ENCODE peak calls at places on chromosome 13, in five cellular contexts. N, L, M, Y and B are unnamed samples.

GRCh38 chr13:26425439-26426358 is 131.8 kb upstream of the WASF3 start:
- DNase-seq in N (no peak), L (no peak), M (no peak), Y (peak), B (no peak)

GRCh38 chr13:44906758-44907157 is 82.5 kb downstream of the NUFIP1 start:
- DNase-seq in N (no peak), L (peak), M (peak), Y (no peak), B (no peak)

GRCh38 chr13:99412856-99413255 is 88.4 kb upstream of the TM9SF2 start:
- DNase-seq in N (no peak), L (no peak), M (no peak), Y (no peak), B (no peak)

GRCh38 chr13:29459818-29460335 is 135.6 kb downstream of the SLC7A1 start:
- DNase-seq in N (no peak), L (no peak), M (no peak), Y (no peak), B (no peak)

GRCh38 chr13:99854376-99854775 is 117.2 kb downstream of the ZIC5 start:
- DNase-seq in N (no peak), L (no peak), M (no peak), Y (no peak), B (no peak)

GRCh38 chr13:113350065-113350937 is 13.6 kb downstream of the GRTP1 start:
- DNase-seq in N (no peak), L (no peak), M (no peak), Y (no peak), B (no peak)

GRCh38 chr13:33721719-33722118 is 96.2 kb upstream of the RFC3 start:
- DNase-seq in N (no peak), L (no peak), M (no peak), Y (no peak), B (no peak)

GRCh38 chr13:110629735-110630134 is 14.4 kb downstream of the NAXD start:
- DNase-seq in N (no peak), L (no peak), M (no peak), Y (no peak), B (no peak)

DNA sequence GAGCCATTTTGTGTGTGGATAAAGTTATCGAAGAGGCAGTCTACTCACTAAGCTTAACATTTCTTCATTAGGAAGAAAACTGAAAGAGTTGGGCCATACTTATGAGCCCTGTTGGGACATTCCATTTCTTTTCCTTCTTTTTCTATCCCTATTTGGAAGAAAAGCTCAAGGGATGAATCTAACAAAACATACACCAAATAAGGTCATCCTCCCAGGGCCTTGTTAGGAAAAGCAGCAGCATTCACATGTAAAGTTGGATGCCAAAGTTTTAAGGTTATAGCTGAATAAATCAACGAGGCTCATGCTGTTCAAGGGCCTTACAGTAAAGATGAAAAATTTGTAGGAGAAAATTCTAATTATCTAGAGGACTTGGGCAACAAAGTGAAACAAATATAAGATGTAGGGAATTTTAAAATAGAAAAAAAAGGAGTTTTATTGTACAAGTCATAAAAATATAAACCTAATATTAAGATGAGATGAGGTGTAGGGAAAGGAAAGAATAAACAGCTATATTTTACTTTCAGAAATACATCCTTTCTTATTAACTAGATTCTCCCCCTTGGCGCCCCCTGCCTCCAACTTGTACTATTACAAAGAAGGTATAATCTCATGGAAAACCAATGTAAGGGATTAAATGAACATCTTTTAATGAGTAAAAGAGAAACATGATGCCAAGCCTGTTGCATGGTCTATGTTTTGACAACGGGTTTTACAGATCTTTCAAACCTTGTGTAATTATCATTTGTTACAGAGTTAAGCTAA is 160.4 kb downstream of the PCDH20 start:
- DNase-seq in N (no peak), L (no peak), M (no peak), Y (no peak), B (no peak)
- TF ChIP-seq CTCF in N (no peak), L (no peak), M (no peak), Y (no peak), B (peak)

DNA sequence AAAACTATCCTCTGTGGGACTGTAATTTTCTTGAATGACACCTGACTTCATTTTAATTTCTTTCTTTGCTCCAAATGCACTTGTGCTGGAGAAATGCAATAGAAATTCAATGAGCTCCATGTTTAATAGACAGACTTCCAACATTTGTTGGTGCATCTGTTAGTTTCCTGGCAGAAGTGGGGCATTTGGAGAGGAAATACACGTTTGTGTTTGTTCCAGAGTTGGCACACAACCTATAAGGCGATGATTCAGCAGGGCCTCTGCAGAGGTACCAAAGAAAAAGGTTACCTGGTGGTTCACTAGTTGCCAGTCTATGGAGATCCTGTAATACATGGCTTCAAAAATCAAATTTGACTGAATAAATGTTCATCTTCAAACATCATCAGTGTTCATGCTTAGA is 21.7 kb upstream of the OBI1 start:
- DNase-seq in N (no peak), L (no peak), M (no peak), Y (no peak), B (no peak)
- TF ChIP-seq CTCF in N (no peak), L (no peak), M (no peak), Y (no peak), B (no peak)

GRCh38 chr13:107867701-107868661 is 347.4 kb downstream of the LIG4 start:
- DNase-seq in N (peak), L (peak), M (no peak), Y (no peak), B (peak)
- TF ChIP-seq CTCF in N (no peak), L (no peak), M (no peak), Y (peak), B (peak)

DNA sequence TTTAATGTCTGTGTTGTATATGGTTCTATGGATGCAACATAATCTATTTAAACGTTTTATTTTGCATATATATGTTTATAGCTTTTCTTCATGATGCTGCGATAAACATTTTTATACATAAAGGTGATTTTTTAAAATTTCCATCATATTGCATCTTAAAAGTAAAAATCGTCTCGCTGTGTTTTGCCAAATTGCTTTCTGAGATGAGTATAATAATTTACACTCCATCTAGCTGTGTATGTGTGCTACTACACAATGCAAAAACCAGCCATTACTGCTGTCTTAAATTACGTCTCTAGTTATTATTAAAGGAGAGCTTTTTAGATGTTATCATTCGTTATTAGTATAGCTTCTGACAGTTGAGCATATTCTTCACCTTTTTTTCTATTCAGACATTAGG is 37.2 kb downstream of the METTL21C start:
- DNase-seq in N (no peak), L (no peak), M (no peak), Y (no peak), B (no peak)
- TF ChIP-seq CTCF in N (no peak), L (no peak), M (peak), Y (peak), B (peak)

GRCh38 chr13:27556109-27556508 is 64.2 kb downstream of the LNX2 start:
- DNase-seq in N (no peak), L (no peak), M (peak), Y (no peak), B (no peak)
- TF ChIP-seq CTCF in N (peak), L (no peak), M (no peak), Y (peak), B (no peak)

DNA sequence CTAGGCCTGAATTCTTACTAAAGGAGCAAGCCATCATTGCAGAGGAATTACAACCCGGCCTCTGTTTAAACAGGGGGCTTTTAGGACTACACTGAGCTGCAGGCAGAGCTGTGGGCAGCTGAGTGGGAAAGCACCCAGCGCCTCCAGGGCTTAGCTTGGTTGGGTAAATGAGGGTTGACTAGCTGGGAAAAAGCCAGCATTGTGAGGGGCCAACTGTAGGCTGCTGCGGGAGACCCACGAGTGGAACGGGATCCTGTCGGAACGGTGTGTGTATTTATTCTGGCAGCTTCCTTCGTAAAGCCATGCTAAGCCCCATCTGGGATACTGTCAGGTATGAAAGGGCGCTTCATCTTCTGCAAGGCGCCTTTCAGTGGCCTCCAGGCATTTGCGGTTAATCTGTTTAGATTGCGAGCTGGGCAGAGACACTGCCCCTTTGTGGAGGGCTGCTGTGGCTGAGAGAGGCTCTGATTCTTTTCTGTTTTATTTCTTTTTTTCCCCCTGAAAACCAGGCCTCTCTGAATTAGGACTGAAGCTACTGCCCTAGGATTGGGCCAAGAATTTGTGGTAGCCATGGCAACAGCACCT is 39.5 kb upstream of the CNMD start:
- DNase-seq in N (no peak), L (no peak), M (no peak), Y (no peak), B (no peak)
- TF ChIP-seq CTCF in N (no peak), L (no peak), M (no peak), Y (no peak), B (no peak)